ENCODE peak calls at places on chromosomes 5 and 9, in four cellular contexts. J is EL, V is endothelial cell, N is GM23248. K is an unnamed sample.

GRCh38 chr5:92962752-92963151 is 618.3 kb downstream of the NR2F1-AS1 start:
- DNase-seq in J (no peak), V (no peak), N (no peak), K (no peak)

GRCh38 chr9:129656795-129657390 is 8.6 kb upstream of the PRRX2 start:
- DNase-seq in V (no peak), J (peak), N (peak), K (peak)

GRCh38 chr5:9201761-9202160 is 344.1 kb downstream of the SEMA5A start:
- DNase-seq in V (no peak), N (no peak), J (no peak), K (no peak)

GRCh38 chr5:93874080-93874479 is 132.7 kb upstream of the POU5F2 start:
- DNase-seq in N (peak), V (no peak), J (peak), K (peak)

GRCh38 chr9:1071730-1072129 is 21.6 kb downstream of the DMRT2 start:
- DNase-seq in N (no peak), V (no peak), J (no peak), K (no peak)

GRCh38 chr9:107488400-107489143 is 997 bp downstream of the KLF4 start:
- DNase-seq in V (peak), J (peak), N (peak), K (peak)

GRCh38 chr9:132234501-132235045 is 72.7 kb downstream of the NTNG2 start:
- DNase-seq in V (no peak), J (no peak), N (peak), K (no peak)

GRCh38 chr9:127384016-127384730 is 12.8 kb upstream of the SLC2A8 start:
- DNase-seq in J (no peak), N (no peak), V (no peak), K (no peak)

GRCh38 chr9:108040783-108041182 is 551.2 kb upstream of the KLF4 start:
- DNase-seq in N (peak), V (no peak), J (peak), K (peak)

GRCh38 chr5:142938201-142938600 is 168.0 kb downstream of the ARHGAP26 start:
- DNase-seq in J (no peak), V (no peak), N (no peak), K (no peak)

GRCh38 chr9:7665874-7666273 is 133.7 kb downstream of the DMAC1 start:
- DNase-seq in V (no peak), N (no peak), J (no peak), K (no peak)